ENCODE peak calls at places on chromosomes 1 and 21, in four cellular contexts. One of them, this sample, is unnamed.

GRCh38 chr1:182278144-182279054 is 113.2 kb downstream of the GLUL start:
- DNase-seq in GM12891: no peak
- DNase-seq in GM12878: no peak
- DNase-seq in K562: no peak
- DNase-seq in this sample: no peak

GRCh38 chr1:79711001-79711431 is 704.5 kb upstream of the ADGRL4 start:
- DNase-seq in GM12891: no peak
- DNase-seq in GM12878: peak; percentile 48
- DNase-seq in K562: no peak
- DNase-seq in this sample: no peak

GRCh38 chr1:94698759-94699502 is 121.2 kb upstream of the SLC44A3 start:
- DNase-seq in GM12891: no peak
- DNase-seq in GM12878: no peak
- DNase-seq in K562: no peak
- DNase-seq in this sample: no peak

GRCh38 chr1:90074555-90075315 is 79.8 kb downstream of the ZNF326 start:
- DNase-seq in GM12891: no peak
- DNase-seq in GM12878: no peak
- DNase-seq in K562: no peak
- DNase-seq in this sample: no peak

GRCh38 chr1:11204396-11205190 is 15.4 kb downstream of the ANGPTL7 start:
- DNase-seq in GM12891: no peak
- DNase-seq in GM12878: no peak
- DNase-seq in K562: no peak
- DNase-seq in this sample: no peak

GRCh38 chr1:22289251-22289995 is 146.5 kb upstream of the WNT4 start:
- DNase-seq in GM12891: no peak
- DNase-seq in GM12878: no peak
- DNase-seq in K562: no peak
- DNase-seq in this sample: no peak

GRCh38 chr1:13829152-13829769 is 129.3 kb downstream of the PRDM2 start:
- DNase-seq in GM12891: no peak
- DNase-seq in GM12878: no peak
- DNase-seq in K562: no peak
- DNase-seq in this sample: no peak

GRCh38 chr21:45819478-45820170 is 161.9 kb upstream of the COL6A1 start:
- DNase-seq in GM12891: no peak
- DNase-seq in GM12878: no peak
- DNase-seq in K562: no peak
- DNase-seq in this sample: no peak

GRCh38 chr1:11653616-11654570 is at the start of gene FBXO2:
- DNase-seq in GM12891: no peak
- DNase-seq in GM12878: no peak
- DNase-seq in K562: peak; percentile 84
- DNase-seq in this sample: no peak

GRCh38 chr1:145994391-145995120 is 1.8 kb downstream of the TXNIP start:
- DNase-seq in GM12891: no peak
- DNase-seq in GM12878: no peak
- DNase-seq in K562: no peak
- DNase-seq in this sample: no peak

GRCh38 chr1:204887846-204888245 is 17.2 kb downstream of the NFASC start:
- DNase-seq in GM12891: no peak
- DNase-seq in GM12878: no peak
- DNase-seq in K562: no peak
- DNase-seq in this sample: no peak

GRCh38 chr21:21921410-21922232 is 923.4 kb downstream of the NCAM2 start:
- DNase-seq in GM12891: no peak
- DNase-seq in GM12878: no peak
- DNase-seq in K562: peak; percentile 13
- DNase-seq in this sample: no peak

GRCh38 chr1:54272772-54273091 is 72.8 kb downstream of the MRPL37 start:
- DNase-seq in GM12891: no peak
- DNase-seq in GM12878: no peak
- DNase-seq in K562: peak; percentile 65
- DNase-seq in this sample: no peak

GRCh38 chr1:147052143-147052542 is 114.0 kb downstream of the NBPF12 start:
- DNase-seq in GM12891: no peak
- DNase-seq in GM12878: no peak
- DNase-seq in K562: no peak
- DNase-seq in this sample: no peak

GRCh38 chr1:154326546-154327465 is 1.5 kb downstream of the ATP8B2 start:
- DNase-seq in GM12891: no peak
- DNase-seq in GM12878: no peak
- DNase-seq in K562: peak; percentile 74
- DNase-seq in this sample: no peak

GRCh38 chr1:215835951-215836350 is 268.8 kb downstream of the KCTD3 start:
- DNase-seq in GM12891: no peak
- DNase-seq in GM12878: no peak
- DNase-seq in K562: no peak
- DNase-seq in this sample: no peak

GRCh38 chr1:212858461-212859265 is 588 bp downstream of the FLVCR1 start:
- DNase-seq in GM12891: peak; percentile 19
- DNase-seq in GM12878: no peak
- DNase-seq in K562: no peak
- DNase-seq in this sample: no peak

GRCh38 chr1:232845521-232845920 is 40.3 kb downstream of the MAP10 start:
- DNase-seq in GM12891: no peak
- DNase-seq in GM12878: no peak
- DNase-seq in K562: no peak
- DNase-seq in this sample: no peak

GRCh38 chr1:169724168-169724567 is 9.7 kb downstream of the SELE start:
- DNase-seq in GM12891: no peak
- DNase-seq in GM12878: no peak
- DNase-seq in K562: no peak
- DNase-seq in this sample: no peak

GRCh38 chr1:154490327-154490726 is 11.7 kb upstream of the TDRD10 start:
- DNase-seq in GM12891: no peak
- DNase-seq in GM12878: no peak
- DNase-seq in K562: no peak
- DNase-seq in this sample: peak; percentile 52

GRCh38 chr21:31338892-31339368 is 5.1 kb downstream of the TIAM1 start:
- DNase-seq in GM12891: no peak
- DNase-seq in GM12878: no peak
- DNase-seq in K562: no peak
- DNase-seq in this sample: no peak

GRCh38 chr1:14531519-14531918 is 67.0 kb upstream of the KAZN start:
- DNase-seq in GM12891: no peak
- DNase-seq in GM12878: no peak
- DNase-seq in K562: no peak
- DNase-seq in this sample: no peak

GRCh38 chr1:187257476-187257875 is 428.7 kb downstream of the PLA2G4A start:
- DNase-seq in GM12891: no peak
- DNase-seq in GM12878: no peak
- DNase-seq in K562: no peak
- DNase-seq in this sample: no peak

GRCh38 chr1:208787219-208787618 is 543.0 kb upstream of the PLXNA2 start:
- DNase-seq in GM12891: no peak
- DNase-seq in GM12878: no peak
- DNase-seq in K562: no peak
- DNase-seq in this sample: no peak

GRCh38 chr1:179206817-179207216 is 22.7 kb downstream of the ABL2 start:
- DNase-seq in GM12891: no peak
- DNase-seq in GM12878: no peak
- DNase-seq in K562: no peak
- DNase-seq in this sample: no peak
- TF ChIP-seq SPI1 in GM12891: no peak
- TF ChIP-seq SPI1 in GM12878: no peak
- TF ChIP-seq SPI1 in K562: no peak
- TF ChIP-seq SPI1 in this sample: no peak

GRCh38 chr1:78619803-78620579 is at the start of gene IFI44L:
- DNase-seq in GM12891: no peak
- DNase-seq in GM12878: peak; percentile 89
- DNase-seq in K562: no peak
- DNase-seq in this sample: no peak

GRCh38 chr1:78617615-78618026 is 2.6 kb upstream of the IFI44L start:
- DNase-seq in GM12891: no peak
- DNase-seq in GM12878: peak; percentile 60
- DNase-seq in K562: peak; percentile 15
- DNase-seq in this sample: peak; percentile 62

GRCh38 chr1:78622548-78622947 is 2.3 kb downstream of the IFI44L start:
- DNase-seq in GM12891: no peak
- DNase-seq in GM12878: no peak
- DNase-seq in K562: no peak
- DNase-seq in this sample: no peak

GRCh38 chr1:78619446-78619802 is 824 bp upstream of the IFI44L start:
- DNase-seq in GM12891: no peak
- DNase-seq in GM12878: no peak
- DNase-seq in K562: no peak
- DNase-seq in this sample: no peak

DNA sequence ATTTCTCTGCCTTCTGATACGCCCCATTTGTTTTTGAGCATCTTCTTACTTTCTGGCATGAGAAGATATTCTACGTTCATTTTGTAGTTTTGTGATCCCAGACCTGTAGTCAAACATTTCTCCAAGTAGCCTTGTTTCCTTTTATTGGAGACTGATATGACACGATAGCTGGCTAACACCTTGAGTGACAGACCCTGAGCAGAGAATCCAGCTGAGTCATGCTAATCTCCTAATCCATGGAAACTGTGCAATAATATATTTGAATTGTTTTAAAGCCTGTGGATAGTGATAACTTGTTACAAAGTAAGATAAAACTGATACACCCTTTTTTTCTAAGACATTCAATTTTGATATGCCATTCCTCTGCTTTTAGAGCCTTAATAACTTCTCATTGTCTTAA is 1.2 kb upstream of the IFI44L start:
- DNase-seq in GM12891: no peak
- DNase-seq in GM12878: no peak
- DNase-seq in K562: no peak
- DNase-seq in this sample: no peak
- TF ChIP-seq SPI1 in GM12891: no peak
- TF ChIP-seq SPI1 in GM12878: no peak
- TF ChIP-seq SPI1 in K562: no peak
- TF ChIP-seq SPI1 in this sample: no peak

GRCh38 chr1:21254335-21254951 is 35.8 kb downstream of the ECE1 start:
- DNase-seq in GM12891: no peak
- DNase-seq in GM12878: no peak
- DNase-seq in K562: no peak
- DNase-seq in this sample: no peak
- TF ChIP-seq SPI1 in GM12891: no peak
- TF ChIP-seq SPI1 in GM12878: no peak
- TF ChIP-seq SPI1 in K562: no peak
- TF ChIP-seq SPI1 in this sample: no peak

GRCh38 chr1:41414716-41415306 is 53.6 kb downstream of the FOXO6 start:
- DNase-seq in GM12891: no peak
- DNase-seq in GM12878: no peak
- DNase-seq in K562: no peak
- DNase-seq in this sample: no peak
- TF ChIP-seq SPI1 in GM12891: no peak
- TF ChIP-seq SPI1 in GM12878: no peak
- TF ChIP-seq SPI1 in K562: no peak
- TF ChIP-seq SPI1 in this sample: no peak

GRCh38 chr1:75423136-75423535 is 187.8 kb downstream of the SLC44A5 start:
- DNase-seq in GM12891: no peak
- DNase-seq in GM12878: no peak
- DNase-seq in K562: no peak
- DNase-seq in this sample: no peak
- TF ChIP-seq SPI1 in GM12891: no peak
- TF ChIP-seq SPI1 in GM12878: no peak
- TF ChIP-seq SPI1 in K562: no peak
- TF ChIP-seq SPI1 in this sample: no peak

DNA sequence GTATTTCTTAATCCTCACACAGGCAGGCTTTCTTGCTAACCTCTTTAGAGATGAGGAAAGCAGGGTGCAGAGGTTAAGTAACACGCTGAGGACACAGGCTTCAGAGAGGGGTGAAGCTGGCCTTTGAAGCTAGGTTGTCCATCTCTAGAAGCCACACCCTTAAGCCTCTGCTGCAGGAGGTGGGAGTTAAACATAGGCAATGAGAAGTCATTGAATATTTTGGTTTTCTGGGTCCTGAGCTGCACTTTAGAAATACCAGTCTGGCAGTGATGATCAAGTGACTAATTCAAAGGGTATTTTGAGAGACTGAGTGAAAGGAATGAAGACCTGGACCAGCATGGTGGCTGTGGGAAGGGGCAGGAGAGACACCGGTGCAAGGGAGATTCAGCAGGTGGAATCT is 9.9 kb downstream of the KCNJ15 start:
- DNase-seq in GM12891: no peak
- DNase-seq in GM12878: no peak
- DNase-seq in K562: no peak
- DNase-seq in this sample: peak; percentile 49
- TF ChIP-seq SPI1 in GM12891: no peak
- TF ChIP-seq SPI1 in GM12878: no peak
- TF ChIP-seq SPI1 in K562: no peak
- TF ChIP-seq SPI1 in this sample: no peak

DNA sequence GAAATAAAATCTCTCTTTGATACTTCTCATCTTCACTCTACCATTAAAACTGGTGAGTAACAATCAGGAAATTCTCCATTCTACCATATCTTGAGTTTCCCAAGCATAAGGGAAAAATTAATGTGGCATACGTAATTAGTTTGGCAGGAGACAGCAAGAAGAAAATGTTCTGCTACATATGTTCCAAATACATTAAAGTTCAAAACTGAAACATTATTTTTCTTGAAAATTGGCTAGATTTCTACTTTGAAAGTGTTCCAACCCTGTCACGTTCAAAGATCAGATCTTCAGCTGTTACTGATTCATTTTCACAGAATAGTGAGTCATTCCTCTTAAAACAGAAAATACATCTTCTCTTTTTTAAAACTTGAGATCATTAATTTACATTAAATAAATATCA is 48.5 kb downstream of the PIGK start:
- DNase-seq in GM12891: no peak
- DNase-seq in GM12878: no peak
- DNase-seq in K562: no peak
- DNase-seq in this sample: no peak
- TF ChIP-seq SPI1 in GM12891: no peak
- TF ChIP-seq SPI1 in GM12878: no peak
- TF ChIP-seq SPI1 in K562: no peak
- TF ChIP-seq SPI1 in this sample: no peak

DNA sequence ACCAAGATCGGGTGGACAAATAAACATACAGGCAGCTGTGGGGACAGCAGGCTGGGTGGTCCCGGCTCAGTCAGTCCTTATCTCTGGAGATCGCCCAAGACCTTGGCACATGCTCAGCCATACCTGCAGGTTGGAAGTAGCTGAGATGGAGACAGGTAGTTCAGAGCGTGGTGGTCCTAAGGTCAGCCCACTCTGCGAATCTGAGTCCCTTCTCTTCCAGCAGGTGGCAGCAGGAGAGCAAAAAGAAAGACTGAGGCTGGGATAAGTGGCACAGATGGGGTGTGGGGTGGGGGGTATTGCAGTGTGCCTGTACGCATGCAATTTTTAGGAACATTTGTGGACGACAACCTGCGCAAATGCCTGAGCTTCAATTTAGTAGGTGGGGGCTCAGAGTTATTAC is 104.9 kb downstream of the TENT5C start:
- DNase-seq in GM12891: no peak
- DNase-seq in GM12878: no peak
- DNase-seq in K562: peak; percentile 41
- DNase-seq in this sample: no peak
- TF ChIP-seq SPI1 in GM12891: no peak
- TF ChIP-seq SPI1 in GM12878: no peak
- TF ChIP-seq SPI1 in K562: no peak
- TF ChIP-seq SPI1 in this sample: no peak

This sample was measured in HL-60.